ENCODE peak calls at places on chromosome 5, in four cellular contexts. F, S, X and O are unnamed samples.

GRCh38 chr5:139710370-139711066 is 62.4 kb downstream of the CXXC5 start:
- DNase-seq in F (peak), S (no peak), X (peak), O (peak)

GRCh38 chr5:1158647-1159340 is 42.6 kb upstream of the SLC6A19 start:
- DNase-seq in F (no peak), S (no peak), X (no peak), O (no peak)

GRCh38 chr5:101430551-101430950 is 527.5 kb upstream of the ST8SIA4 start:
- DNase-seq in F (no peak), S (no peak), X (no peak), O (no peak)

GRCh38 chr5:76134646-76135045 is 51.5 kb downstream of the SV2C start:
- DNase-seq in F (no peak), S (no peak), X (no peak), O (no peak)

GRCh38 chr5:151150484-151151262 is 6.9 kb downstream of the ANXA6 start:
- DNase-seq in F (no peak), S (no peak), X (peak), O (no peak)

GRCh38 chr5:122656107-122656506 is 118.8 kb upstream of the SNX2 start:
- DNase-seq in F (no peak), S (no peak), X (no peak), O (no peak)

GRCh38 chr5:80389575-80389974 is 18.3 kb upstream of the ZFYVE16 start:
- DNase-seq in F (no peak), S (no peak), X (no peak), O (no peak)

GRCh38 chr5:99019254-99019653 is 90.4 kb upstream of the CHD1 start:
- DNase-seq in F (no peak), S (no peak), X (no peak), O (no peak)

GRCh38 chr5:61322738-61323429 is 9.2 kb upstream of the ZSWIM6 start:
- DNase-seq in F (no peak), S (no peak), X (no peak), O (no peak)

GRCh38 chr5:159341914-159342313 is 11.6 kb upstream of the IL12B start:
- DNase-seq in F (peak), S (no peak), X (no peak), O (no peak)

GRCh38 chr5:137333461-137333860 is 165.7 kb downstream of the SPOCK1 start:
- DNase-seq in F (no peak), S (no peak), X (no peak), O (no peak)

GRCh38 chr5:9104576-9105339 is 441.1 kb downstream of the SEMA5A start:
- DNase-seq in F (no peak), S (no peak), X (no peak), O (no peak)

GRCh38 chr5:159061834-159062530 is 37.7 kb downstream of the EBF1 start:
- DNase-seq in F (peak), S (no peak), X (no peak), O (no peak)